ENCODE peak calls at places on chromosomes 2 and 18, in eight cellular contexts. T is stimulated activated CD8-positive, alpha-beta memory T cell treated with anti-CD3 and anti-CD28 coated beads, Interleukin-7, amount 100 ng/mL, for 1 hour; J is T47D; C is RPMI7951; U is NT2/D1; Y is SHP77; I is activated CD4-positive, alpha-beta T cell treated with anti-CD3 and anti-CD28 coated beads, Interleukin-2, amount 50 U/mL, for 4 hours; F is putamen. M is an unnamed sample.

GRCh38 chr2:46578966-46579365 is 99.6 kb downstream of the TMEM247 start:
- DNase-seq in I (no peak), J (no peak), Y (no peak), C (no peak), T (no peak), U (no peak), F (no peak), M (no peak)

GRCh38 chr2:3222636-3223035 is 155.0 kb downstream of the EIPR1 start:
- DNase-seq in I (peak), C (no peak), U (no peak), J (no peak), F (no peak), T (no peak), Y (no peak), M (no peak)

GRCh38 chr18:49495480-49495879 is 8.4 kb upstream of the C18orf32 start:
- DNase-seq in F (no peak), U (no peak), J (no peak), C (no peak), T (no peak), Y (no peak), I (no peak), M (no peak)

GRCh38 chr18:10286580-10287150 is 167.8 kb upstream of the APCDD1 start:
- DNase-seq in U (no peak), T (no peak), C (no peak), J (no peak), F (no peak), I (no peak), Y (no peak), M (no peak)

GRCh38 chr2:226623587-226624368 is 175.8 kb downstream of the IRS1 start:
- DNase-seq in T (no peak), U (no peak), Y (no peak), C (no peak), J (no peak), F (no peak), I (no peak), M (no peak)

GRCh38 chr2:30456578-30456977 is 9.5 kb downstream of the LCLAT1 start:
- DNase-seq in F (no peak), J (no peak), Y (no peak), C (no peak), T (no peak), I (no peak), U (no peak), M (no peak)

GRCh38 chr2:233976690-233977294 is 59.6 kb downstream of the TRPM8 start:
- DNase-seq in J (no peak), F (peak), Y (peak), I (no peak), C (peak), T (no peak), U (peak), M (peak)

GRCh38 chr2:66840321-66841014 is 405.5 kb downstream of the MEIS1 start:
- DNase-seq in Y (no peak), I (no peak), J (no peak), U (no peak), T (no peak), C (no peak), F (no peak), M (no peak)

GRCh38 chr2:85444629-85445028 is 26.1 kb downstream of the SH2D6 start:
- DNase-seq in J (no peak), Y (no peak), U (no peak), I (no peak), F (no peak), T (no peak), C (no peak), M (no peak)

GRCh38 chr2:119224391-119224972 is 848 bp downstream of the STEAP3 start:
- DNase-seq in I (no peak), T (no peak), F (no peak), C (no peak), J (no peak), U (no peak), Y (no peak), M (no peak)

GRCh38 chr2:180017764-180018163 is 10.7 kb upstream of the CWC22 start:
- DNase-seq in I (no peak), C (peak), U (no peak), T (no peak), J (no peak), F (no peak), Y (no peak), M (no peak)

GRCh38 chr2:17557596-17557995 is 17.1 kb downstream of the VSNL1 start:
- DNase-seq in U (no peak), F (no peak), I (no peak), T (no peak), C (no peak), Y (no peak), J (no peak), M (no peak)

GRCh38 chr18:49628119-49628518 is 66.3 kb downstream of the LIPG start:
- DNase-seq in C (no peak), I (no peak), F (no peak), U (no peak), Y (no peak), J (no peak), T (no peak), M (no peak)

GRCh38 chr18:8229040-8229439 is 380.2 kb upstream of the RAB12 start:
- DNase-seq in C (no peak), J (no peak), Y (no peak), U (no peak), F (no peak), I (no peak), T (no peak), M (no peak)

GRCh38 chr2:70685771-70686171 is 82.2 kb downstream of the ADD2 start:
- DNase-seq in Y (no peak), F (peak), U (no peak), T (no peak), C (peak), J (no peak), I (no peak), M (no peak)

GRCh38 chr18:50859793-50860192 is 19.1 kb upstream of the ME2 start:
- DNase-seq in Y (no peak), C (no peak), J (no peak), U (no peak), T (no peak), F (no peak), I (no peak), M (no peak)

GRCh38 chr2:118954297-118955060 is 12.5 kb downstream of the MARCO start:
- DNase-seq in J (no peak), I (no peak), Y (no peak), C (no peak), T (no peak), U (no peak), F (no peak), M (no peak)

GRCh38 chr18:23301971-23302370 is 151.1 kb upstream of the RIOK3 start:
- DNase-seq in T (no peak), J (no peak), I (no peak), U (no peak), Y (no peak), C (no peak), F (no peak), M (no peak)

GRCh38 chr18:61748024-61748423 is 144.8 kb downstream of the RNF152 start:
- DNase-seq in I (no peak), U (no peak), J (no peak), Y (no peak), T (no peak), C (no peak), F (no peak), M (no peak)

GRCh38 chr2:122710049-122710448 is 954.6 kb downstream of the TSN start:
- DNase-seq in J (no peak), C (no peak), Y (no peak), F (no peak), T (no peak), I (no peak), U (no peak), M (no peak)

GRCh38 chr2:132267372-132267771 is 105.6 kb upstream of the ANKRD30BL start:
- DNase-seq in Y (no peak), U (no peak), C (peak), I (no peak), T (no peak), F (no peak), J (no peak), M (no peak)

GRCh38 chr2:47598476-47598875 is 184.5 kb upstream of the MSH6 start:
- DNase-seq in U (no peak), Y (no peak), C (no peak), J (no peak), I (no peak), T (no peak), F (no peak), M (no peak)

GRCh38 chr2:48009256-48009655 is 103.0 kb upstream of the FBXO11 start:
- DNase-seq in Y (no peak), T (no peak), C (no peak), F (no peak), J (no peak), I (no peak), U (no peak), M (no peak)

GRCh38 chr2:237888389-237888788 is 29.0 kb downstream of the RAMP1 start:
- DNase-seq in Y (no peak), U (no peak), I (no peak), C (peak), T (no peak), F (no peak), J (no peak), M (no peak)

GRCh38 chr2:178819992-178820391 is 12.8 kb upstream of the TTN start:
- DNase-seq in J (no peak), Y (no peak), F (no peak), C (no peak), U (no peak), T (no peak), I (no peak), M (no peak)

GRCh38 chr2:45578056-45578843 is 32.8 kb downstream of the SRBD1 start:
- DNase-seq in Y (peak), T (no peak), I (peak), C (peak), F (no peak), J (no peak), U (peak), M (no peak)

GRCh38 chr2:10188211-10188610 is 65.7 kb downstream of the RRM2 start:
- DNase-seq in Y (peak), J (peak), T (no peak), I (no peak), F (no peak), U (peak), C (peak), M (no peak)

GRCh38 chr2:30948857-30949256 is 141.6 kb upstream of the CAPN13 start:
- DNase-seq in F (no peak), C (no peak), U (no peak), Y (no peak), T (no peak), I (no peak), J (no peak), M (no peak)

GRCh38 chr2:206766057-206766930 is 888 bp downstream of the FASTKD2 start:
- DNase-seq in Y (no peak), F (no peak), U (no peak), J (no peak), T (no peak), C (no peak), I (no peak), M (no peak)

GRCh38 chr2:37688771-37689468 is 17.5 kb upstream of the CDC42EP3 start:
- DNase-seq in U (no peak), C (peak), T (no peak), I (no peak), Y (no peak), F (no peak), J (no peak), M (no peak)

GRCh38 chr2:222413295-222413911 is 10.9 kb upstream of the SGPP2 start:
- DNase-seq in J (no peak), F (no peak), T (no peak), C (no peak), Y (no peak), U (no peak), I (no peak), M (no peak)

GRCh38 chr2:177239934-177240600 is 24.5 kb downstream of the NFE2L2 start:
- DNase-seq in F (peak), J (no peak), C (peak), I (no peak), Y (no peak), T (no peak), U (no peak), M (no peak)

GRCh38 chr2:202161106-202161836 is 77.1 kb downstream of the SUMO1 start:
- DNase-seq in T (no peak), I (no peak), C (peak), F (peak), U (no peak), Y (no peak), J (no peak), M (no peak)

GRCh38 chr2:43169987-43170732 is 56.2 kb downstream of the ZFP36L2 start:
- DNase-seq in F (no peak), J (no peak), U (no peak), C (no peak), Y (no peak), T (no peak), I (peak), M (no peak)

GRCh38 chr18:48227206-48227605 is 182.0 kb downstream of the ZBTB7C start:
- DNase-seq in Y (no peak), C (no peak), U (no peak), F (no peak), J (no peak), T (no peak), I (no peak), M (no peak)